ENCODE peak calls at places on chromosomes 11 and 22, in six cellular contexts. J, S, O, H, Q and I are unnamed samples.

GRCh38 chr22:39245130-39246039 is 603 bp upstream of the PDGFB start:
- DNase-seq in J (peak), O (no peak), H (no peak), Q (no peak), S (no peak), I (no peak)

GRCh38 chr11:1178906-1179305 is 21.2 kb downstream of the MUC5AC start:
- DNase-seq in H (no peak), S (no peak), O (no peak), Q (no peak), J (no peak), I (no peak)

GRCh38 chr11:115561116-115561515 is 56.9 kb upstream of the CADM1 start:
- DNase-seq in S (no peak), O (no peak), H (no peak), J (no peak), Q (no peak), I (no peak)

GRCh38 chr11:58784995-58785394 is 53.3 kb upstream of the GLYAT start:
- DNase-seq in H (no peak), J (no peak), Q (no peak), O (no peak), S (no peak), I (no peak)

GRCh38 chr11:107780136-107780535 is 68.3 kb upstream of the SLN start:
- DNase-seq in S (no peak), J (no peak), Q (no peak), O (no peak), H (no peak), I (no peak)

GRCh38 chr11:116255234-116255953 is 517.4 kb downstream of the BUD13 start:
- DNase-seq in J (no peak), Q (no peak), H (no peak), S (no peak), O (no peak), I (no peak)

GRCh38 chr11:69574383-69575255 is 66.3 kb upstream of the CCND1 start:
- DNase-seq in O (no peak), J (no peak), H (no peak), S (no peak), Q (no peak), I (no peak)

GRCh38 chr11:11252403-11252802 is 100.6 kb downstream of the CSNK2A3 start:
- DNase-seq in Q (no peak), J (no peak), S (no peak), O (no peak), H (no peak), I (no peak)

GRCh38 chr22:49691256-49691655 is 136.4 kb downstream of the BRD1 start:
- DNase-seq in J (no peak), S (no peak), Q (no peak), H (no peak), O (no peak), I (no peak)

GRCh38 chr11:74932169-74932568 is 16.7 kb downstream of the XRRA1 start:
- DNase-seq in J (no peak), S (no peak), H (no peak), O (peak), Q (no peak), I (peak)

GRCh38 chr22:39617342-39617741 is 46.8 kb downstream of the CACNA1I start:
- DNase-seq in H (no peak), Q (no peak), J (peak), S (no peak), O (no peak), I (no peak)

GRCh38 chr22:24827305-24827704 is 21.3 kb downstream of the SGSM1 start:
- DNase-seq in S (no peak), Q (no peak), J (no peak), H (no peak), O (no peak), I (no peak)

GRCh38 chr11:85769758-85770157 is 41.2 kb downstream of the SYTL2 start:
- DNase-seq in Q (no peak), H (no peak), J (no peak), S (no peak), O (no peak), I (no peak)